ENCODE peak calls at places on chromosomes 6 and 20, in seven cellular contexts. P is heart left ventricle; U is transverse colon; A is upper lobe of right lung; R is PC-9; L is CD8-positive, alpha-beta memory T cell; V is Panc1. I is an unnamed sample.

GRCh38 chr6:35970181-35970580 is 49.3 kb upstream of the SRPK1 start:
- DNase-seq in V (no peak), P (no peak), U (no peak), L (no peak), R (peak; percentile 61), A (no peak), I (no peak)

GRCh38 chr6:13267142-13267621 is 61.2 kb downstream of the TBC1D7 start:
- DNase-seq in A (no peak), R (peak; percentile 90), V (no peak), U (no peak), P (no peak), L (no peak), I (no peak)

GRCh38 chr6:16337280-16337975 is 99.0 kb downstream of the GMPR start:
- DNase-seq in U (peak; percentile 76), R (no peak), L (no peak), V (no peak), A (peak; percentile 79), P (peak; percentile 96), I (peak; percentile 93)

GRCh38 chr6:90605749-90606344 is 19.0 kb upstream of the MAP3K7 start:
- DNase-seq in U (no peak), P (no peak), L (no peak), A (no peak), R (no peak), V (no peak), I (no peak)

GRCh38 chr6:127821431-127821830 is 79.4 kb downstream of the THEMIS start:
- DNase-seq in R (peak; percentile 12), L (no peak), A (no peak), V (no peak), U (no peak), P (no peak), I (no peak)

GRCh38 chr6:53189554-53189953 is 40.9 kb upstream of the GCM1 start:
- DNase-seq in U (no peak), V (no peak), P (no peak), L (no peak), R (no peak), A (no peak), I (no peak)

GRCh38 chr6:36984581-36985383 is 1.2 kb downstream of the MTCH1 start:
- DNase-seq in A (peak; percentile 75), L (peak; percentile 49), P (no peak), R (no peak), V (no peak), U (peak; percentile 48), I (peak; percentile 48)

GRCh38 chr6:121771937-121772717 is 336.7 kb downstream of the GJA1 start:
- DNase-seq in V (no peak), U (no peak), A (no peak), P (no peak), L (no peak), R (no peak), I (no peak)

GRCh38 chr20:38225240-38225899 is 35.2 kb downstream of the KIAA1755 start:
- DNase-seq in R (peak; percentile 8), P (no peak), L (no peak), V (no peak), U (no peak), A (peak; percentile 28), I (no peak)

GRCh38 chr6:144993870-144994269 is 708.7 kb downstream of the UTRN start:
- DNase-seq in L (no peak), A (no peak), P (no peak), V (no peak), R (no peak), U (no peak), I (no peak)

GRCh38 chr6:154506108-154506507 is 4.4 kb downstream of the CNKSR3 start:
- DNase-seq in A (no peak), R (no peak), U (no peak), V (no peak), L (no peak), P (no peak), I (no peak)

GRCh38 chr6:154509421-154510143 is 903 bp downstream of the CNKSR3 start:
- DNase-seq in V (no peak), R (no peak), U (peak; percentile 34), P (peak; percentile 68), A (peak; percentile 74), L (no peak), I (no peak)

GRCh38 chr6:154510144-154510905 is at the start of gene CNKSR3:
- DNase-seq in R (peak; percentile 71), U (peak; percentile 81), V (peak; percentile 55), L (no peak), A (peak; percentile 92), P (peak; percentile 89), I (peak; percentile 71)

GRCh38 chr6:154507209-154507898 is 3.1 kb downstream of the CNKSR3 start:
- DNase-seq in L (no peak), A (no peak), P (no peak), R (no peak), V (no peak), U (no peak), I (no peak)

GRCh38 chr6:154508573-154509375 is 1.7 kb downstream of the CNKSR3 start:
- DNase-seq in U (peak; percentile 57), R (peak; percentile 87), A (no peak), P (no peak), L (no peak), V (no peak), I (no peak)
- H3K4me3 ChIP-seq in U (peak overlapping the region; percentile 81), R (peak overlapping the region; percentile 94), A (peak overlapping the region; percentile 76), P (peak overlapping the region; percentile 91), L (no peak overlapping the region), V (peak overlapping the region; percentile 63), I (peak overlapping the region; percentile 68)

GRCh38 chr20:18543216-18543615 is 24.0 kb upstream of the SMIM26 start:
- DNase-seq in P (no peak), A (no peak), U (no peak), L (no peak), R (no peak), V (no peak), I (no peak)

GRCh38 chr20:18553746-18554145 is 13.5 kb upstream of the SMIM26 start:
- DNase-seq in P (no peak), R (no peak), V (no peak), U (no peak), A (no peak), L (no peak), I (no peak)

GRCh38 chr20:18543932-18544331 is 23.3 kb upstream of the SMIM26 start:
- DNase-seq in V (no peak), L (no peak), A (no peak), P (no peak), U (peak; percentile 25), R (no peak), I (no peak)

GRCh38 chr20:18545566-18545965 is 21.7 kb upstream of the SMIM26 start:
- DNase-seq in R (no peak), L (no peak), U (no peak), A (no peak), P (no peak), V (no peak), I (no peak)

GRCh38 chr20:18548465-18548864 is 18.8 kb upstream of the SMIM26 start:
- DNase-seq in A (no peak), R (no peak), U (no peak), L (no peak), P (no peak), V (no peak), I (no peak)
- H3K36me3 ChIP-seq in A (peaks cover 97% of the 10 kb centered on the region), R (peaks cover 11% of the 10 kb centered on the region), U (peaks cover 67% of the 10 kb centered on the region), L (peaks cover 49% of the 10 kb centered on the region), P (peaks cover 99% of the 10 kb centered on the region), V (peaks cover 15% of the 10 kb centered on the region), I (peaks cover 97% of the 10 kb centered on the region)

GRCh38 chr6:76264466-76264865 is 192.0 kb upstream of the IMPG1 start:
- DNase-seq in A (no peak), R (no peak), L (no peak), V (no peak), P (no peak), U (no peak), I (no peak)
- H3K9me3 ChIP-seq in A (peaks cover 4% of the 10 kb centered on the region), R (no peaks in the 10 kb centered on the region), L (no peaks in the 10 kb centered on the region), V (peaks cover 2% of the 10 kb centered on the region), P (no peaks in the 10 kb centered on the region), U (no peaks in the 10 kb centered on the region), I (peaks cover 19% of the 10 kb centered on the region)

GRCh38 chr20:8362457-8362856 is 230.4 kb downstream of the PLCB1 start:
- DNase-seq in L (no peak), U (no peak), R (peak; percentile 42), P (no peak), V (no peak), A (no peak), I (no peak)

GRCh38 chr20:8366303-8366923 is 234.3 kb downstream of the PLCB1 start:
- DNase-seq in V (no peak), P (no peak), U (no peak), A (no peak), L (no peak), R (no peak), I (no peak)

GRCh38 chr20:8363970-8364733 is 232.1 kb downstream of the PLCB1 start:
- DNase-seq in P (no peak), U (no peak), L (no peak), A (no peak), R (no peak), V (no peak), I (no peak)

GRCh38 chr20:8365634-8366033 is 233.6 kb downstream of the PLCB1 start:
- DNase-seq in V (no peak), L (no peak), R (no peak), U (no peak), A (no peak), P (no peak), I (no peak)

GRCh38 chr20:8364734-8365078 is 232.6 kb downstream of the PLCB1 start:
- DNase-seq in P (no peak), V (no peak), L (no peak), U (no peak), R (no peak), A (no peak), I (no peak)
- H3K4me3 ChIP-seq in P (no peak overlapping the region), V (no peak overlapping the region), L (no peak overlapping the region), U (no peak overlapping the region), R (no peak overlapping the region), A (no peak overlapping the region), I (no peak overlapping the region)

DNA sequence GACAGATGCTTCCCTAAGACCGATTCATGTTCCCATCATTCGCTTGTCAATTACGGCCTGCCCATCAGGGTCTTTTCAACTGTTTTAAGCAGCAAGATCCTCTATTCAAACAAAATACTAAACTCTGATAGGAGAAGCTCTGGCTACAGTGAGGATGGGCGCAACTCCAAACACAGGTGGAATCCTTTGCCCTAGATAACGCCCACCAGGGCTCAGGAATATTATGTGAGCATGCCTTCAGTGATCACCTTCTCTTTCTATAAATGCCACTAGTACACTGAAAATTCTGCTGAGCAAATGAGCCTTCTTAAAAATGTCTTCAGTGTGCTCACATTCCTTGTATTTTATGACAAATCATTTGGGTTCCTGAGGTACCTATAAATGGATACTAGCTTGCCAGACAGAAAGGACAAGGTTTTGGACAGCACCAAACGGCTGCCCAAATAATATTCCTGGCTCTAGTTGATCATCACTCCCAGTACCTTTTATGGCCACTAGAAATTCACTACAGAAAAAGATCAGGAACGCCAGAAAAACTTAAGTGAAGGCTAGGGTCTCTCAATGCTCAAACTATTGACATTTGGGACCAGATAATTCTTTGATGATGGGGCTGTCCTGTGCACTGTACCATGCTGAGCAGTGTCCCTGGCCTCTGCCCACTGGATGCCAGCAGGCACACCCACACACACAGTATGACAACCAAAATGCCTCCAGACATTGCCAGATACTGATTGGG is 13.1 kb downstream of the ZNF217 start:
- DNase-seq in U (no peak), L (no peak), P (no peak), V (no peak), A (no peak), R (no peak), I (no peak)
- H3K36me3 ChIP-seq in U (peaks cover 27% of the 10 kb centered on the region), L (peaks cover 32% of the 10 kb centered on the region), P (peaks cover 54% of the 10 kb centered on the region), V (peaks cover 48% of the 10 kb centered on the region), A (peaks cover 48% of the 10 kb centered on the region), R (peaks cover 70% of the 10 kb centered on the region), I (peaks cover 21% of the 10 kb centered on the region)

I was measured in tibial nerve.